ENCODE peak calls at places on chromosomes 1 and 21, in four cellular contexts. S, F, R and T are unnamed samples.

GRCh38 chr1:93346472-93346991 is 825 bp downstream of the DR1 start:
- DNase-seq in S (peak; percentile 58), F (no peak), R (peak; percentile 22), T (peak; percentile 5)

GRCh38 chr1:228180271-228180987 is 14.8 kb downstream of the IBA57 start:
- DNase-seq in S (no peak), F (no peak), R (no peak), T (no peak)

GRCh38 chr1:41239988-41240610 is 2.0 kb downstream of the SCMH1 start:
- DNase-seq in S (peak; percentile 66), F (peak; percentile 78), R (no peak), T (no peak)

GRCh38 chr1:179807691-179808485 is 64.8 kb downstream of the FAM163A start:
- DNase-seq in S (peak; percentile 88), F (peak; percentile 70), R (no peak), T (no peak)

GRCh38 chr1:103250441-103250861 is 142.1 kb upstream of the COL11A1 start:
- DNase-seq in S (peak; percentile 89), F (no peak), R (no peak), T (no peak)

GRCh38 chr1:11847667-11848445 is at the start of gene NPPA:
- DNase-seq in S (no peak), F (peak; percentile 29), R (no peak), T (no peak)

GRCh38 chr1:114510235-114511047 is 562 bp downstream of the TRIM33 start:
- DNase-seq in S (peak; percentile 23), F (no peak), R (peak; percentile 39), T (peak; percentile 26)

GRCh38 chr1:81237531-81238528 is 562.9 kb upstream of the ADGRL2 start:
- DNase-seq in S (no peak), F (no peak), R (no peak), T (no peak)

GRCh38 chr1:31567956-31568570 is 8.3 kb upstream of the TINAGL1 start:
- DNase-seq in S (peak; percentile 60), F (no peak), R (no peak), T (peak; percentile 65)

GRCh38 chr1:220819627-220820026 is 32.9 kb downstream of the MTARC1 start:
- DNase-seq in S (peak; percentile 38), F (no peak), R (no peak), T (peak; percentile 91)

GRCh38 chr1:54774820-54775498 is 10.6 kb upstream of the PARS2 start:
- DNase-seq in S (peak; percentile 50), F (peak; percentile 15), R (peak; percentile 77), T (no peak)

GRCh38 chr1:13570924-13571323 is 12.7 kb upstream of the PDPN start:
- DNase-seq in S (no peak), F (no peak), R (no peak), T (no peak)

GRCh38 chr21:46600978-46601377 is 3.9 kb downstream of the S100B start:
- DNase-seq in S (no peak), F (no peak), R (no peak), T (no peak)

GRCh38 chr1:23169727-23170335 is 1.2 kb upstream of the LUZP1 start:
- DNase-seq in S (peak; percentile 70), F (peak; percentile 70), R (no peak), T (peak; percentile 85)

GRCh38 chr1:21657456-21658190 is 11.5 kb downstream of the RAP1GAP start:
- DNase-seq in S (no peak), F (no peak), R (no peak), T (no peak)

GRCh38 chr1:30680429-30680828 is 43.0 kb downstream of the MATN1 start:
- DNase-seq in S (no peak), F (no peak), R (no peak), T (peak; percentile 40)

GRCh38 chr1:241675983-241676382 is 23.9 kb downstream of the WDR64 start:
- DNase-seq in S (no peak), F (no peak), R (no peak), T (no peak)

GRCh38 chr1:179709841-179710329 is 33.2 kb upstream of the FAM163A start:
- DNase-seq in S (peak; percentile 11), F (peak; percentile 32), R (no peak), T (no peak)

GRCh38 chr21:27164208-27165172 is 197.6 kb upstream of the ADAMTS5 start:
- DNase-seq in S (no peak), F (no peak), R (no peak), T (no peak)

GRCh38 chr1:181504294-181505115 is 21.2 kb downstream of the CACNA1E start:
- DNase-seq in S (peak; percentile 29), F (no peak), R (peak; percentile 34), T (no peak)

GRCh38 chr1:155504207-155504606 is 58.4 kb downstream of the ASH1L start:
- DNase-seq in S (peak; percentile 28), F (peak; percentile 50), R (peak; percentile 20), T (no peak)

GRCh38 chr1:237048803-237049202 is 6.8 kb downstream of the RYR2 start:
- DNase-seq in S (no peak), F (no peak), R (no peak), T (no peak)

GRCh38 chr1:94801919-94802546 is 18.1 kb upstream of the SLC44A3 start:
- DNase-seq in S (peak; percentile 87), F (peak; percentile 96), R (peak; percentile 28), T (no peak)

GRCh38 chr1:107820797-107821196 is 144.2 kb downstream of the VAV3 start:
- DNase-seq in S (no peak), F (no peak), R (no peak), T (no peak)

GRCh38 chr1:12121212-12122000 is 45.4 kb upstream of the TNFRSF1B start:
- DNase-seq in S (peak; percentile 33), F (peak; percentile 96), R (no peak), T (peak; percentile 26)

GRCh38 chr1:61825398-61825797 is 83.1 kb downstream of the PATJ start:
- DNase-seq in S (no peak), F (peak; percentile 51), R (no peak), T (no peak)

GRCh38 chr1:154819628-154820590 is 50.2 kb downstream of the KCNN3 start:
- DNase-seq in S (peak; percentile 10), F (no peak), R (peak; percentile 48), T (peak; percentile 25)

GRCh38 chr1:94143809-94144176 is 22.8 kb upstream of the ABCA4 start:
- DNase-seq in S (no peak), F (no peak), R (no peak), T (no peak)

GRCh38 chr1:220817907-220818306 is 31.2 kb downstream of the MTARC1 start:
- DNase-seq in S (peak; percentile 84), F (peak; percentile 54), R (no peak), T (no peak)

GRCh38 chr1:21325231-21325718 is 35.0 kb upstream of the ECE1 start:
- DNase-seq in S (no peak), F (no peak), R (no peak), T (no peak)

GRCh38 chr1:234589854-234590620 is 19.9 kb downstream of the IRF2BP2 start:
- DNase-seq in S (peak; percentile 41), F (no peak), R (no peak), T (peak; percentile 79)